ENCODE peak calls at places on chromosome 6, in seven cellular contexts. N, I, Y, P, R, K and T are unnamed samples.

GRCh38 chr6:2734517-2735076 is 16.1 kb downstream of the MYLK4 start:
- DNase-seq in N (peak), I (no peak), Y (no peak), P (no peak), R (no peak), K (no peak), T (no peak)

GRCh38 chr6:140316966-140317365 is 942.5 kb upstream of the CITED2 start:
- DNase-seq in N (no peak), I (no peak), Y (no peak), P (no peak), R (no peak), K (no peak), T (no peak)

GRCh38 chr6:136404007-136404406 is 114.4 kb upstream of the BCLAF1 start:
- DNase-seq in N (no peak), I (no peak), Y (no peak), P (no peak), R (no peak), K (no peak), T (no peak)

GRCh38 chr6:43091592-43091991 is 15.5 kb downstream of the PTK7 start:
- DNase-seq in N (no peak), I (no peak), Y (no peak), P (no peak), R (no peak), K (no peak), T (no peak)

GRCh38 chr6:142378138-142378875 is 76.5 kb downstream of the ADGRG6 start:
- DNase-seq in N (peak), I (no peak), Y (peak), P (no peak), R (no peak), K (peak), T (no peak)

GRCh38 chr6:147209762-147210449 is 5.7 kb downstream of the STXBP5 start:
- DNase-seq in N (no peak), I (no peak), Y (no peak), P (no peak), R (no peak), K (no peak), T (no peak)

GRCh38 chr6:16849280-16850210 is 88.3 kb upstream of the ATXN1 start:
- DNase-seq in N (peak), I (no peak), Y (peak), P (no peak), R (no peak), K (peak), T (no peak)

GRCh38 chr6:148800535-148800934 is 53.7 kb downstream of the UST start:
- DNase-seq in N (peak), I (no peak), Y (no peak), P (no peak), R (no peak), K (no peak), T (no peak)

GRCh38 chr6:165884813-165885765 is 222.0 kb upstream of the PDE10A start:
- DNase-seq in N (peak), I (peak), Y (peak), P (peak), R (peak), K (peak), T (peak)

GRCh38 chr6:210104-210456 is 82.2 kb upstream of the DUSP22 start:
- DNase-seq in N (no peak), I (no peak), Y (no peak), P (no peak), R (no peak), K (no peak), T (no peak)

GRCh38 chr6:125986295-125986955 is at the start of gene TRMT11:
- DNase-seq in N (peak), I (peak), Y (peak), P (peak), R (peak), K (peak), T (peak)
- TF ChIP-seq POLR2A in N (peak), I (peak), Y (peak), P (peak), R (peak), K (peak), T (peak)

DNA sequence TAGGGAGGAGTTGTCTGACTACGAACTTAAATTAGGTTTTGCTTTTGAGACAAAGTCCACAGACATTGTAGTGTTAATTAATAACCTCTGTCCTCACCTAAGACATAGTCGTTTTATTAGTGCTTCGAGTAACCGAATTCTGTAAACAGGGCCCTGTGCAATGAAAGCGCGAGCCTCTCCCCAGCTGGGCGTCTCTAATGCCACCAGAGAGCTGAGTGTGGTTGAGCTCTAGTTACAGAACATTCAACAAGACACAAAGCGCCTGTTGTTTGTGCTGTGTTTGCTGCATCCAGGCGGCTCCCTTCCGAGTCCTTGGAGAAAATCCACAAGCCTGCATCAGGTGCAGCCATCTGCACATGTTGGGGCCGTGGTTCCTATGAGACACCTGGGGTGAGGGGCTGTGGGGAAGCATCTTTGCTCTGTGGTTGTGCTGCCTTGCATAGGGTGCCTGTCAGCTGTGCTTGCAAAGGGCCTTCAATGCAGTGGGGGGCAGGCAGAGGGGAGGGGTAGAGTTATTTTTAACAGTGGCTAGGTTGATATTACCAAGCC is 63.9 kb downstream of the CD164 start:
- DNase-seq in N (no peak), I (no peak), Y (no peak), P (no peak), R (peak), K (no peak), T (no peak)
- TF ChIP-seq POLR2A in N (no peak), I (no peak), Y (no peak), P (no peak), R (no peak), K (no peak), T (no peak)

DNA sequence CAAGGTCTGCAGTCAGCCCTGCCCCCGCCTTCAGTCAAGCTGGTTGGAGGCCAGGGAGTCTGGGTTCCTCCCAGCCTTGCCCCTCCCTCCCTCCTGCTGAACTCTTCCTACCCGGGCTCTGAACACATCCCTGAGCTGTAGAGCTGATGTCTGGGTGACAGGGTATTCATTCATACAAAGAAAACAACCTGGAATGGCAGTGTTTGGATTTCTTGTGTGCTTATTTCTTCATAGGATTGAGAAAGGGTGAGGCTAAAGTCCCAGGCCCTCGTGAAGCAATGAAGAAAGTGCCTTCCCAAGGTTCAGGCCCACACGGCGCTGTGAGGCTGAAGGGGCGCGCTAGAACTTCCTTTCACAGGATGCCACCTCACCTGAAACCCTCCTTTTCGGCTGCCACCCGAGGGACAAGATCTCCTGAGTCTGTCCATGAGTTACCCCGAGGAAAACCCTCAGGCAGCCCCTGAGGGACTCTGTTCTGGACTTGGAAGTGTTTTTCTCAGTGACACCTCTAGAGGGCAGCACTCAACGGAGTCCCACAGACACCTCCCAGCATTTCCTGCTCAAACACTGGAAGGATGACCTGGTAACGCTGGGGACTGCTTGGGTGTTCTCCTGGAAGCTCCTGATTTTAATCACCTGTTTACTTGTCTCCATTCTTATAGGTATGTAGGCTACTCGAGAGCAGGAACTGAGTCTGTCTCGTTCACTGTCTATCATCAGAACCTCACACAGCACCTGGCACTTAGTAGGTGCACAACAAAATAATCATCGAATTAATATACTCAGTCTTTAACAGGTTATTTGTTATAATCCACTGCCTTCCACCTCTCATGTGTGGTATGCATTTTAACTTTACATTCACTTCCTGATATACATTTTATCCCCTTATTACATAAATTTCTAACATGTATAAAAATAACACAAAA is 11.8 kb upstream of the GSTA1 start:
- DNase-seq in N (peak), I (peak), Y (peak), P (peak), R (peak), K (peak), T (peak)
- TF ChIP-seq POLR2A in N (no peak), I (no peak), Y (no peak), P (no peak), R (no peak), K (no peak), T (no peak)

GRCh38 chr6:167835260-167835659 is 8.5 kb downstream of the AFDN start:
- DNase-seq in N (no peak), I (no peak), Y (no peak), P (no peak), R (no peak), K (no peak), T (no peak)

GRCh38 chr6:167829513-167829912 is 2.8 kb downstream of the AFDN start:
- DNase-seq in N (no peak), I (no peak), Y (no peak), P (no peak), R (no peak), K (no peak), T (no peak)

GRCh38 chr6:167831281-167831680 is 4.6 kb downstream of the AFDN start:
- DNase-seq in N (peak), I (no peak), Y (no peak), P (no peak), R (no peak), K (no peak), T (no peak)

GRCh38 chr6:167833396-167833763 is 6.7 kb downstream of the AFDN start:
- DNase-seq in N (no peak), I (no peak), Y (no peak), P (no peak), R (no peak), K (no peak), T (no peak)

DNA sequence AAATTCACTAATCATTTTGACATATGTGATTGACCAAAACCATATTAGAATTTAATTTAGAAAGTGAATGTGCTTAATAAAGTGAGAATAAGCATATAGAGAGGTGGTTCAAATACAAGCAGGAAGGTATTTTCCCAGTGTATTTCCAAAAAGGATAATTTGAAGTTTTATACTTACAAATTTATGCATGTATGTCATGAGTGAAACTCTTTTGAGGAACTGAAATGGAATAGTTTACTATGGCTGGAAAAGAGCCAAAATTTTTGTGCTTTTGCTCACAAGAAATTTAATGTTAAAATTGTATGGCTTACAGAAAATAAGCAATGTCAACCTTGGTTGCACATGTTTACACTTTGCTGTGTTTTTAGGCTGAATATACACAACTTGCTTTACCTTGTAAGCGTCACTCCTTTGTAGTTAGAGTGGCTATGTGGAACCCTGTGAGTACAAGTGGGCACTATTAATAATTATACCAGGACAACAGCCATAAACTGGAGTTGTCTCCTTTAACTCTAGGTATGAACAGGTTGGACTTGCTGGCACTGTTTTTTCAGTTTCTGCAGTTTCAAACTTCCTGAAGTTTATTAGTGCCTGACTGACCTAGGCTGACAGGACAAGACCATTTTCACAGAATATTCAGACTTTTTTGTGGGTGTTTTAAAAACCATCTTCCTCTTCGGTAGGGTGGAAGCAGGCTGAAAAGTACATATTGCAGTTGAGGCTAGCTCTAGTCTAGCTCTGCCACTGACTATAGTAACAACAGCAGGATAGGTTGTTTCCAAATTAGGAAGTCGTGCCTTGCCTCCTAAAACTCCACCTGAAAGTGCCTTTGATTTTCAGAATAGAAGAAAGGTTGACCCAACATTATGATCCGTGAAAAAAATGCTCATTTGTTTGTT is 6.0 kb downstream of the AFDN start:
- DNase-seq in N (peak), I (no peak), Y (no peak), P (no peak), R (no peak), K (no peak), T (no peak)
- TF ChIP-seq POLR2A in N (no peak), I (no peak), Y (no peak), P (no peak), R (no peak), K (no peak), T (no peak)

GRCh38 chr6:154980273-154981070 is 14.6 kb upstream of the TIAM2 start:
- DNase-seq in N (no peak), I (no peak), Y (no peak), P (no peak), R (no peak), K (no peak), T (no peak)
- TF ChIP-seq POLR2A in N (no peak), I (no peak), Y (no peak), P (no peak), R (no peak), K (no peak), T (no peak)

GRCh38 chr6:155420492-155420891 is 35.1 kb downstream of the NOX3 start:
- DNase-seq in N (no peak), I (no peak), Y (no peak), P (no peak), R (no peak), K (no peak), T (no peak)
- TF ChIP-seq POLR2A in N (no peak), I (no peak), Y (no peak), P (no peak), R (no peak), K (no peak), T (no peak)

GRCh38 chr6:143842468-143842901 is 653 bp upstream of the LTV1 start:
- DNase-seq in N (peak), I (no peak), Y (no peak), P (no peak), R (no peak), K (no peak), T (no peak)

GRCh38 chr6:143845033-143845432 is 1.9 kb downstream of the LTV1 start:
- DNase-seq in N (no peak), I (no peak), Y (no peak), P (no peak), R (no peak), K (no peak), T (no peak)

GRCh38 chr6:143843689-143844405 is 709 bp downstream of the LTV1 start:
- DNase-seq in N (peak), I (no peak), Y (peak), P (no peak), R (no peak), K (no peak), T (peak)

GRCh38 chr6:143840595-143840994 is 2.5 kb upstream of the LTV1 start:
- DNase-seq in N (no peak), I (no peak), Y (no peak), P (no peak), R (no peak), K (no peak), T (no peak)

DNA sequence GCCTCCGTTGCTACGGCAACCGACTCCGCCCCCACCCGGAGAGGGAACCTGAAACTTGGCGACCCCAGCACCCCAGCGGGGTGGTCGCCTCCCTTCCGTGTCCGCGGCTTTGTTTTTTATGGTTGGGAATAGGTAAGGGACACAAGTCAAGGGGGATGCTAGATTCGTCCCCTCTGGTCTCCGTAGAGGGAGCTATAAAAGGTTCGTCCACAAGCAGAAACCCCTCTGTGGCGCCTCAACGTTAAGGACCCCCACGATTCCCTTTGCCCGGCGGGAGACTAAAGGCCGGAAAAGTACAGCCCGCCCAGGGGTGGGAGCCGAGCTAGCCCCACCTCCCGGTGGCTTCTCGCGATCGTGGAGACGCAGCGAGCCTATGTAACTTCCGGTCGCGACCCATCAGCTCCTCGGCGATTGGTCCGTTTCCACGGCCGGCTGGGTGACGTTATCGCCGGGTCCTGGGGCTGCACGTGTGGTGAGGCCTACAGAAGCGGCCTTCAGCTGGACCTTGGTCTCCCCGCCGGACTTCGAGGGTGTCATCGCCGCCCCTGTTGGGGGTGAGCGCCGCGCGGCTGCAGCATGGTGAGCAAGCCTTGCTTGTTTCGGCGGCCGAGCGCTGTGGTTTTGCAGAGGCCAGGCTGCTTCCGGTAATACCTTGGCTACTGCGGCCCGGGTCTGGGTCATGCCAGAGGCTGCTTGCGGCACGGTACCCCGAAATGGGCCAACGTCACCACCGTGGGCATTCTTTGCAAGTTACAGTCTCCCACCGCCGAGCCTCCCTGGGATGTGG is at the start of gene LTV1:
- DNase-seq in N (peak), I (peak), Y (peak), P (peak), R (peak), K (peak), T (peak)
- TF ChIP-seq POLR2A in N (peak), I (peak), Y (peak), P (no peak), R (peak), K (peak), T (peak)